ENCODE peak calls at places on chromosomes 5 and 9, in nine cellular contexts. K is hepatocyte, Q is lower lobe of right lung, A is endodermal cell, D is kidney epithelial cell, X is ovary, J is neural progenitor cell, Z is uterus, H is breast epithelium. U is an unnamed sample. For H3K36me3, the result is how much of the 10 kb centered on the place peaks cover.

GRCh38 chr9:136542246-136543041 is 3.4 kb downstream of the NOTCH1 start:
- DNase-seq in X (no peak), Q (no peak), D (no peak), A (no peak), H (no peak), J (peak), K (no peak), Z (no peak), U (no peak)

GRCh38 chr5:174491761-174492350 is 232.5 kb upstream of the MSX2 start:
- DNase-seq in H (no peak), D (no peak), X (no peak), Q (no peak), K (no peak), Z (no peak), A (no peak), J (no peak), U (no peak)

GRCh38 chr5:107063511-107063910 is 607.2 kb downstream of the EFNA5 start:
- DNase-seq in H (no peak), X (no peak), J (no peak), A (no peak), Z (no peak), K (no peak), D (no peak), Q (no peak), U (no peak)

GRCh38 chr5:151110122-151110681 is 29.4 kb upstream of the TNIP1 start:
- DNase-seq in A (no peak), X (no peak), H (no peak), Z (no peak), D (no peak), Q (no peak), J (no peak), K (no peak), U (no peak)

GRCh38 chr5:170333161-170333909 is 35.8 kb upstream of the LCP2 start:
- DNase-seq in J (peak), A (peak), K (no peak), Z (no peak), H (peak), Q (peak), D (no peak), X (no peak), U (no peak)

GRCh38 chr9:4293293-4293931 is 6.5 kb downstream of the GLIS3 start:
- DNase-seq in J (peak), A (no peak), H (no peak), Q (no peak), Z (no peak), X (no peak), K (peak), D (peak), U (peak)

GRCh38 chr5:163533229-163533628 is 27.8 kb downstream of the MAT2B start:
- DNase-seq in Q (no peak), H (no peak), Z (no peak), K (no peak), J (peak), X (no peak), D (no peak), A (peak), U (no peak)

GRCh38 chr9:7533376-7534090 is 266.0 kb downstream of the DMAC1 start:
- DNase-seq in H (no peak), X (no peak), K (no peak), Z (no peak), D (no peak), Q (no peak), A (no peak), J (no peak), U (no peak)

GRCh38 chr9:71079451-71079850 is 42.0 kb downstream of the TRPM3 start:
- DNase-seq in K (peak), X (no peak), Z (no peak), D (no peak), J (no peak), Q (no peak), H (no peak), A (no peak), U (peak)

GRCh38 chr9:130343445-130343918 is 77.9 kb downstream of the HMCN2 start:
- DNase-seq in J (peak), A (peak), D (no peak), K (no peak), X (peak), Z (no peak), H (no peak), Q (no peak), U (no peak)

GRCh38 chr5:40360685-40361084 is 319.0 kb upstream of the PTGER4 start:
- DNase-seq in K (no peak), J (no peak), A (no peak), H (no peak), Z (no peak), X (no peak), Q (no peak), D (no peak), U (no peak)

GRCh38 chr5:37722236-37723146 is 117.3 kb downstream of the GDNF start:
- DNase-seq in D (peak), A (no peak), H (no peak), K (peak), J (no peak), Q (no peak), X (no peak), Z (no peak), U (peak)

GRCh38 chr5:16179936-16180788 is 571 bp upstream of the MARCHF11 start:
- DNase-seq in H (no peak), Q (no peak), A (peak), Z (no peak), X (no peak), K (peak), J (peak), D (no peak), U (no peak)

GRCh38 chr5:136018814-136019777 is 9.7 kb upstream of the TGFBI start:
- DNase-seq in D (no peak), Q (no peak), H (peak), Z (peak), K (peak), A (peak), J (no peak), X (no peak), U (peak)

GRCh38 chr9:31166516-31166915 is 1217.9 kb upstream of the ACO1 start:
- DNase-seq in X (no peak), K (no peak), H (no peak), J (no peak), Z (no peak), D (no peak), A (no peak), Q (no peak), U (no peak)

GRCh38 chr5:102927007-102927406 is 171.9 kb downstream of the PAM start:
- DNase-seq in H (no peak), X (no peak), J (no peak), A (no peak), Z (no peak), D (no peak), Q (no peak), K (no peak), U (no peak)

DNA sequence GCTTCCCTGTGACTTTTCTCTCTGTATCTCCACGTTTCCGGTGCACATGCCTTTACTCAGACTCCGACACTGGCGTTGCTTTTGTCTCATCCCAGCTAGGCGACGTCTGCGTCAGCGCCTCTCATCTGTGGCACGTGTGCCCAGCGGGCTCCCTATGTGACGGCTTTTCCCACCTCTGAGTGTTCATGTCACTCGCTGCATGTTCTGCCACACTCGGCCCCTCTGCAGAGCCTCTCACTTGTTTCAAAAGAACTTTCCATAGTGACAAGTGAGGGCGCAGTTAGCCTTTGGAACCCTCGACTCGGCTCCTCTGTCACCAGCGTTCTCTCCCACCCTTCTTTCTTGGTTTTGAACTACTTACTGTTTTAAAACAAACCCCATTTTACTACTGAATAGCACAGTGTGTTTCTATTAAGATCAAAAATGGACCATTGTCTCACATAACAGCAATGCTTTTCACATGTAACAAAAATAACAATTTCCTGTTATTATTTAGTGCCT is 113.4 kb upstream of the CACNA1B start:
- DNase-seq in K (no peak), Z (no peak), J (no peak), H (no peak), D (no peak), Q (no peak), A (no peak), X (no peak), U (no peak)
- TF ChIP-seq CTCF in K (no peak), Z (no peak), J (no peak), H (no peak), D (no peak), Q (no peak), A (no peak), X (no peak), U (no peak)

GRCh38 chr9:127949827-127950512 is 12.3 kb upstream of the DPM2 start:
- DNase-seq in X (no peak), Z (no peak), J (no peak), D (no peak), K (no peak), Q (no peak), A (no peak), H (no peak), U (no peak)
- H3K4me3 ChIP-seq in X (no peak), Z (no peak), J (no peak), D (no peak), K (no peak), Q (no peak), A (no peak), H (peak), U (no peak)

GRCh38 chr5:31496301-31496700 is 35.6 kb downstream of the DROSHA start:
- DNase-seq in Z (no peak), K (no peak), J (no peak), X (no peak), D (no peak), Q (no peak), A (no peak), H (no peak), U (no peak)
- H3K36me3 ChIP-seq in Z (under half), K (under half), J (under half), X (under half), D (under half), Q (half or more), A (half or more), H (under half), U (under half)

GRCh38 chr9:122191519-122191918 is 31.8 kb downstream of the MORN5 start:
- DNase-seq in A (no peak), K (no peak), Q (no peak), H (no peak), X (no peak), D (no peak), J (no peak), Z (no peak), U (no peak)

GRCh38 chr9:122192261-122192875 is 32.7 kb downstream of the MORN5 start:
- DNase-seq in J (no peak), A (no peak), X (no peak), K (no peak), Q (no peak), D (no peak), Z (no peak), H (no peak), U (no peak)

GRCh38 chr9:122192914-122193525 is 33.3 kb downstream of the MORN5 start:
- DNase-seq in A (no peak), Z (no peak), Q (no peak), X (no peak), H (no peak), J (no peak), D (no peak), K (no peak), U (no peak)

GRCh38 chr9:122188369-122188768 is 28.7 kb downstream of the MORN5 start:
- DNase-seq in J (no peak), X (no peak), D (no peak), Q (no peak), Z (no peak), A (no peak), H (no peak), K (no peak), U (no peak)

DNA sequence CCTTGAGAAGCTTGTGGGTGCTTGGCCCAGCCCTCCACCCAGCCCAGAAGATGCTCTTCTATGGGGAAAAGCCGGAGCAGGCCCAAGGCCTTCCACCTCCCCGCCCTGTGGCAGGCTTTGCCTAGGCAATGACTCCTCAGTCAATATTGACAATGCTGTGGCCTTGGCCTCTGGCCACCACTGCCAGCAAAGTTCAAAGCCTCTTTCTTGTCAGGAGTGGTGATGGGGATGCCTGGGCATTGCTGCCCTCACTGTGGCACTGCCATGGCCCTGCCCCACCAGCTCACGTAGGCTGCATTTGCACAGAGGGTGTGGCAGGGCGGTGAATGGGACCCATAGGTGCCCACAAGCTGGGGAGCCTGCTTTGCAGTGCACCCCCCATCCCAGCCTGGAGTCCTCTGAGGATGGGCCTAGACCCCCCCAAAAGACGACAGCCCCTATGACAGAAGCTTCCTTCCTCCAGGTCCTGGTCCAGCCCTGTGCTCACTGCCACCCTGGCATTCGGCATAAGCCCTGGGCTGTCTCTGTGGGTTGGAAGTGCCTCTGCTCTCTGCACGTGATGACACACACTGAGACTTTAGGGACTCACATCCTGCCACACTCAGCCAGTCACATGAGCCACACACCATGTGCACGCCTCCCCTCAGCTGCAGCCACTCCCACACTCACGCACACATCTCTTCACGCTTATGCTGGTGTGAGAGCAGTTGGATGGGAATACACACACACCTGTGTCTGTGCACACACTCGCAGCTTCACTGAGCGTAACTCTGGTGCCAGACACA is 31.1 kb downstream of the MORN5 start:
- DNase-seq in A (no peak), D (no peak), H (peak), Z (no peak), J (no peak), Q (no peak), X (no peak), K (no peak), U (no peak)
- TF ChIP-seq CTCF in A (no peak), D (no peak), H (no peak), Z (no peak), J (no peak), Q (no peak), X (no peak), K (no peak), U (no peak)

GRCh38 chr5:55227738-55228430 is 769 bp upstream of the MCIDAS start:
- DNase-seq in Q (no peak), K (no peak), D (no peak), J (no peak), A (no peak), H (no peak), X (no peak), Z (no peak), U (no peak)
- H3K4me3 ChIP-seq in Q (peak), K (peak), D (peak), J (peak), A (peak), H (peak), X (no peak), Z (no peak), U (peak)

GRCh38 chr9:2771661-2772060 is 54.4 kb downstream of the KCNV2 start:
- DNase-seq in X (no peak), H (no peak), J (no peak), Z (no peak), Q (no peak), D (no peak), A (no peak), K (no peak), U (no peak)
- H3K36me3 ChIP-seq in X (under half), H (under half), J (under half), Z (under half), Q (under half), D (under half), A (half or more), K (under half), U (under half)

GRCh38 chr5:816176-816575 is 31.6 kb upstream of the ZDHHC11B start:
- DNase-seq in D (no peak), A (no peak), Z (no peak), J (no peak), Q (no peak), H (no peak), K (no peak), X (no peak), U (no peak)

GRCh38 chr5:820245-820644 is 30.5 kb downstream of the ZDHHC11 start:
- DNase-seq in D (no peak), X (no peak), J (no peak), K (no peak), Q (no peak), H (no peak), A (no peak), Z (no peak), U (no peak)

GRCh38 chr5:819078-819477 is 31.7 kb downstream of the ZDHHC11 start:
- DNase-seq in K (no peak), A (no peak), J (no peak), H (no peak), Q (no peak), Z (no peak), X (no peak), D (no peak), U (no peak)

DNA sequence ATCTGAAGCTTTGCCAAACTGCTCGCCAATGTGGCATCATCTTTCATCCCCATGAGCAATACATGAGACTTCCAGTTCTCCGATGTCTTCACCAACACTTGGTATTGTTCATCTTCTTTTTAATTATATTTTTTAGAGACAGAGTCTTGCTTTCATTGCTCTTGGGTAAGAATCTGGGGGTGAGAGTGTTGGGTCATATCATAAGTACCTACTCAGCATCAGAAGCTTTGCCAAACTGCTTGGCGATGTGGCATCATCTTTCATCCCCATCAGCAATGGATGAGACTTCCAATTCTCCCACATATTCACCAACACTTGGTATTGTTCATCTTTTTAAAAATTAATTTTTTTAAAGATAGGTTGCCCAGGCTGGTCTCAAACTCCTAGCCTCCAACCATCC is 30.9 kb upstream of the ZDHHC11B start:
- DNase-seq in J (no peak), D (no peak), H (no peak), Z (no peak), A (no peak), Q (no peak), K (no peak), X (no peak), U (no peak)
- TF ChIP-seq CTCF in J (no peak), D (no peak), H (no peak), Z (no peak), A (no peak), Q (no peak), K (no peak), X (no peak), U (no peak)

GRCh38 chr9:113886471-113886870 is 10.4 kb downstream of the ZNF618 start:
- DNase-seq in K (no peak), Z (no peak), D (no peak), Q (no peak), A (no peak), H (no peak), X (no peak), J (peak), U (no peak)

GRCh38 chr9:113886933-113887332 is 10.8 kb downstream of the ZNF618 start:
- DNase-seq in H (no peak), A (no peak), K (no peak), Z (no peak), X (no peak), D (no peak), Q (no peak), J (no peak), U (no peak)

GRCh38 chr9:113887436-113887835 is 11.3 kb downstream of the ZNF618 start:
- DNase-seq in J (no peak), A (no peak), K (no peak), Q (no peak), Z (no peak), H (no peak), D (no peak), X (no peak), U (no peak)

GRCh38 chr9:113886003-113886324 is 9.9 kb downstream of the ZNF618 start:
- DNase-seq in D (no peak), X (no peak), Z (peak), Q (no peak), K (no peak), A (no peak), H (no peak), J (no peak), U (no peak)

GRCh38 chr9:113885183-113886002 is 9.3 kb downstream of the ZNF618 start:
- DNase-seq in H (no peak), Z (no peak), A (no peak), X (no peak), K (no peak), Q (no peak), D (no peak), J (no peak), U (no peak)
- H3K4me3 ChIP-seq in H (peak), Z (peak), A (no peak), X (peak), K (no peak), Q (no peak), D (no peak), J (no peak), U (no peak)

DNA sequence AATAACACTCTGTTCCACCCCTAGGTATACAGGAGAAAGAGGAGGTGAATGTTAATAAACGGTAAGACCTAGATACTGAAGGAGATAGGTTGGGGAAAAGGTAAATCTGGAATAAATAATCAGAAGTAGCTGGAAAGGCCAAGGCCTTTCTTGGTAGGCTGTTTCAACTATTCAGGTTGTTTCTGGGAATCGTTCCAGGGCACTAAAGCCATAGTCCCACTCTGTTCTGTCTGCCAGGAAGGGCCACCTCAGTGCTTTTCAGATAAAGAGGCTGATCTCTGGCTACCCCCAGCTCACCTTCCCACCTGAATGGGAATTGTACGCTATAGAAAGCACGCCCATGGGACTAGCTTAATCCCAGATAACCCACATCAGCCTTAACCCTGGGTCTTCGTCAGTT is 32.9 kb downstream of the DCAF12 start:
- DNase-seq in D (no peak), Q (no peak), X (no peak), K (no peak), J (no peak), A (no peak), H (no peak), Z (no peak), U (no peak)
- H3K36me3 ChIP-seq in D (under half), Q (half or more), X (under half), K (under half), J (under half), A (half or more), H (under half), Z (under half), U (under half)

DNA sequence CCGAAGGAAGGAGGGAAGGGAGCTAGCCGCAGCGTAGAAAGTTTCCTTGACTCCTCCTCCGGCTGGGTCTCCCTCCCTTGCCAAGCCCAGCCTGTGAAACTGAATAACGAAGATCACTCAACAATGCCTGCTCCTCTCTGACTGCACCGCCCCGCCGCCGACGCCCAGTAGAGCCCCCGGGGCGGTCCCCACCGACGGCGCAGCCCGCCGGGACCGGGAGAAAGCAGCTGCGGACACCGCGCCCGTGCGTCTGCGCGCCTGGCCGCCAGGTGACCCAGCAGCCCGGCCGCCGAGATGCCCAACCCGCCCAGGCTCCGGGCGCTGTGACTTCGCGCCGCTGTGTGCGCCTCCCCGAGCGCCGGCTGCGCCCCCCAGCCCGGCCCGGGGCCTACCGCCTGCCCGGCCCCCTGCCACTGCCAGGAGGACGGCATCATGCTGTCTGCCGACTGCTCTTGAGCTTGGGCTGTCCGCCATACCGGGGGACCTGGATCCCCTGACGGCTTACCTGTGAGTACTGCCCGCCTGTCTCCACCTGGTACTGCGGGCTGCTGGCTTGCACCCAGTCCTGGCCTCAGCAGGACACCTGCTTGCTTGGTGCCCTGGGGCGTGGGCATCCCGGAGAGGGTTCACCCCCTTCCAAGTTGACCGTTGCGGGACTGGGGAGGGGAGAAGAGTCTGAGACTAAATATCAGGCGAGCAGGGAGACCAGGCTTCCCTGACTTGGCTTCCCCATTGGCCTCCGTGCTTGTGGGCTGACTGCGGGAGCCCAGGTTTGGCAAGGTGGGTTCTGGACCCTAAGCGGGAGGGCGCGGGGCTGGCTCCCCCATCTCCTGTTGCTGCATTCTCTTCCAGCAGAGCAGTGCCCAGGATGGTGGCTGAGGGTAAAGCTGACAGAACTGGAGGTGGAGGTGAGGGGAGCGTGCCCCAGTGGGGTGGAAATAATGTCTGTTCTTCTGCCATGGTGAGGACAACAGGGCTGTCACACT is 26.2 kb upstream of the SPTLC1 start:
- DNase-seq in A (peak), J (peak), Q (no peak), D (no peak), K (peak), H (peak), Z (peak), X (peak), U (no peak)
- TF ChIP-seq CTCF in A (peak), J (peak), Q (no peak), D (no peak), K (no peak), H (no peak), Z (no peak), X (peak), U (no peak)